ENCODE peak calls at places on chromosomes 3 and 15, in seven cellular contexts. W is AG09309, E is DND-41, T is heart left ventricle, P is tibial artery, H is gastrocnemius medialis, L is fibroblast of villous mesenchyme. O is an unnamed sample.

GRCh38 chr3:29382399-29382798 is 101.5 kb downstream of the RBMS3 start:
- DNase-seq in W (no peak), E (no peak), T (no peak), P (no peak), H (no peak), L (peak), O (no peak)

GRCh38 chr3:18098960-18099587 is 326.1 kb downstream of the SATB1 start:
- DNase-seq in W (peak), E (peak), T (no peak), P (no peak), H (no peak), L (peak), O (peak)

GRCh38 chr3:176650478-176650877 is 546.8 kb downstream of the TBL1XR1 start:
- DNase-seq in W (peak), E (no peak), T (no peak), P (no peak), H (no peak), L (no peak), O (no peak)

GRCh38 chr15:31609243-31609642 is 282.6 kb downstream of the KLF13 start:
- DNase-seq in W (no peak), E (no peak), T (no peak), P (no peak), H (no peak), L (peak), O (no peak)

GRCh38 chr3:197083486-197083885 is 53.9 kb upstream of the MELTF start:
- DNase-seq in W (peak), E (no peak), T (peak), P (no peak), H (peak), L (peak), O (peak)

GRCh38 chr15:50148362-50148963 is 29.4 kb upstream of the ATP8B4 start:
- DNase-seq in W (no peak), E (no peak), T (no peak), P (no peak), H (no peak), L (peak), O (no peak)

GRCh38 chr15:50055333-50056278 is 63.4 kb downstream of the ATP8B4 start:
- DNase-seq in W (peak), E (no peak), T (peak), P (peak), H (peak), L (peak), O (no peak)

GRCh38 chr3:37628711-37629301 is 232.9 kb upstream of the CTDSPL start:
- DNase-seq in W (no peak), E (no peak), T (no peak), P (no peak), H (no peak), L (peak), O (no peak)

GRCh38 chr15:82894971-82895520 is 57.5 kb downstream of the HOMER2 start:
- DNase-seq in W (no peak), E (no peak), T (no peak), P (no peak), H (no peak), L (peak), O (no peak)

GRCh38 chr15:81940467-81941451 is 105.1 kb downstream of the MEX3B start:
- DNase-seq in W (peak), E (no peak), T (no peak), P (no peak), H (no peak), L (no peak), O (no peak)

GRCh38 chr3:106699093-106699492 is 678.1 kb upstream of the CCDC54 start:
- DNase-seq in W (no peak), E (no peak), T (no peak), P (no peak), H (no peak), L (no peak), O (no peak)

GRCh38 chr15:96119734-96120133 is 210.8 kb upstream of the NR2F2 start:
- DNase-seq in W (no peak), E (no peak), T (no peak), P (no peak), H (peak), L (no peak), O (no peak)

GRCh38 chr3:125481786-125482185 is 38.2 kb downstream of the SNX4 start:
- DNase-seq in W (no peak), E (no peak), T (no peak), P (no peak), H (no peak), L (no peak), O (no peak)

GRCh38 chr15:32106401-32107381 is 76.4 kb downstream of the CHRNA7 start:
- DNase-seq in W (no peak), E (no peak), T (no peak), P (no peak), H (no peak), L (no peak), O (peak)

GRCh38 chr3:40237892-40238571 is 71.5 kb upstream of the EIF1B start:
- DNase-seq in W (no peak), E (no peak), T (peak), P (no peak), H (no peak), L (peak), O (no peak)

GRCh38 chr3:132256984-132257383 is 60.2 kb upstream of the ACP3 start:
- DNase-seq in W (no peak), E (peak), T (no peak), P (no peak), H (no peak), L (peak), O (no peak)

GRCh38 chr3:49794926-49795905 is 4.5 kb downstream of the CDHR4 start:
- DNase-seq in W (no peak), E (no peak), T (no peak), P (no peak), H (no peak), L (no peak), O (no peak)

GRCh38 chr3:28972921-28973320 is 307.9 kb upstream of the RBMS3 start:
- DNase-seq in W (no peak), E (no peak), T (no peak), P (no peak), H (no peak), L (no peak), O (peak)

DNA sequence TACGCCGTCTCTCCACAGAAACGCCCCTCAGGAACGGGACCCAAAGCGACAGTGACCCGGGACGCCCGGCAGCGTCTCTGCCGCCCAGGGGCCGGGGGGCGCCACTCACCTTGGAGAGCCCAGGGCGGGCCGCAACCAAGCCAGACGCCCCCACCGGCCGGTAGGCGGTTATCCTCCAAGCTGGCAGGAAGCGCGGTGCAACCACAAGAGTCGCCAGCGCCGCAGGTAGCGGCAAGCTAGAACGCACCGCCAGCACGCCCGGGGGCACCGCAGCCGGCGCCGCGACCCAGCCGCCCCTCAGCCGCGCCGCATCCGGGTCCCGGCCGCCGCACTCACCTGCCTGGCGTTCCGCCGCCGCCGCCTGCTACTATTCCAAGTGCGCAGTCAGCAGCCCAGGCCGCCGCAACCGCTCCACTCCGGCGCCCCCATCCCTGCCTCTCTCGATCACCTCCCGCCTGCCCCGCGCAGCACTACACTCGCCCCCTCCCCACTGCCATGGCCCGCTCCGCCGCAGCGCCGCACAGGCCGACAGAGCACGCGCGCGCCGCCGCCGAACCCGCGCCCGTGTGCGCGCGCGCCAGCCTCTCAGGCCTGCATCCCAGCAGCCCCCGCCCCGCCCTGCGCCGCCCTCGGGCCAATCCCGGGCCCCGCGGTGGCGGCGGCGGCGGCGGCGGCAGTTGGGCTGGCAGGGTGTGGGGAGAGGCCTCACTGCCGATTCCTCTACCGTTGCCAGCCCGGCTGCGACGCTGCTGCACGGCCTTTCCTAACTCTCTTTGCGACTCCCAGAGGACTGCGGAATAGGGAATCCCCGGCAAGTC is at the start of gene PIK3CB:
- DNase-seq in W (no peak), E (peak), T (peak), P (peak), H (peak), L (peak), O (peak)
- TF ChIP-seq CTCF in W (no peak), E (peak), T (peak), P (peak), H (peak), L (peak), O (peak)

GRCh38 chr15:45187894-45188830 is at the start of gene SHF:
- DNase-seq in W (no peak), E (peak), T (peak), P (peak), H (no peak), L (peak), O (peak)

GRCh38 chr15:45185069-45185779 is 2.5 kb downstream of the SHF start:
- DNase-seq in W (no peak), E (no peak), T (no peak), P (no peak), H (no peak), L (no peak), O (no peak)

GRCh38 chr15:45186771-45187577 is 792 bp downstream of the SHF start:
- DNase-seq in W (no peak), E (no peak), T (no peak), P (no peak), H (no peak), L (no peak), O (no peak)

GRCh38 chr15:45185903-45186770 is 1.6 kb downstream of the SHF start:
- DNase-seq in W (no peak), E (no peak), T (no peak), P (no peak), H (no peak), L (no peak), O (no peak)

DNA sequence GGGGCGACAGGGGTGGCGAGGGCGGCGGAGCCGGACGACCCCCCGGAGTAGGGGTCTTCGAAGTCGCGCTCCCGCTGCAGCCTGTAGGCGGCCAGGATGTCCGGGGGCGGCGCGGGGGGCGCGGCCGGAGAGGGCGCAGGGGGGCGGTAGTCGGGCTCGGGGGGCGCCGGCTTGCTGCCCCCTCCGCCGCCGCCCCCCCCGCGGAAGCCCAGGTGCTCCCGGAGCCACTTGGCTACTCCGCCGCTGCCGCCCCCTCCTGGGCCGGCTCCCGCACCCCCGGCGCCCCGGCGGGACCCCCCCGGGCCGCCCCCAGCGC is 230 bp downstream of the SHF start:
- DNase-seq in W (no peak), E (no peak), T (no peak), P (no peak), H (no peak), L (no peak), O (no peak)
- TF ChIP-seq CTCF in W (no peak), E (no peak), T (no peak), P (no peak), H (no peak), L (no peak), O (no peak)

GRCh38 chr3:15812183-15812582 is 14.4 kb upstream of the ANKRD28 start:
- DNase-seq in W (no peak), E (no peak), T (no peak), P (no peak), H (no peak), L (peak), O (no peak)
- TF ChIP-seq CTCF in W (peak), E (peak), T (peak), P (peak), H (peak), L (peak), O (peak)

GRCh38 chr3:42758126-42758525 is 14.9 kb downstream of the CCDC13 start:
- DNase-seq in W (no peak), E (no peak), T (no peak), P (peak), H (no peak), L (no peak), O (no peak)
- TF ChIP-seq CTCF in W (no peak), E (no peak), T (no peak), P (no peak), H (no peak), L (no peak), O (no peak)

DNA sequence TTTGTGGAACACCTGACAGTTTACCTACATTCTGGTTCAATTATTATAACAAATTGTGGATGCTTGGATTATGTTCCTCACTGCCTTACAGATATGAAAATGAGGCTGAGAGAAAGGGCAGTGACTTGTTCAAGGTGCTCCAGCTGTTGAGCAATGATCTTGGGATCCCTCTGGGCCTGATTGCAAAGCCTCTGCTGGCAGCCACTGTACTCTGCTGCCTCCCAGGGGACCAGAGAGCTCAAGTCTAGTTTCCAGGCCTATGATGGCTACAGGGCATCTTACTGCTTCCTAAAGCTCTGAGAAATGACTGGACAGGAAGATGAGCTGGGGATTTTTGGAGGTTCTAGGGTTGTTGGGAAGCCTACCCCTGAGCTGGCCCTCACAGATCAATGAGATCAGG is 2.3 kb upstream of the SHC4 start:
- DNase-seq in W (no peak), E (peak), T (no peak), P (no peak), H (no peak), L (peak), O (peak)
- TF ChIP-seq CTCF in W (peak), E (peak), T (no peak), P (peak), H (no peak), L (peak), O (peak)

GRCh38 chr3:60949146-60949545 is 302.1 kb downstream of the FHIT start:
- DNase-seq in W (no peak), E (no peak), T (no peak), P (no peak), H (no peak), L (no peak), O (no peak)

GRCh38 chr3:60954049-60954448 is 297.2 kb downstream of the FHIT start:
- DNase-seq in W (peak), E (no peak), T (no peak), P (no peak), H (no peak), L (peak), O (no peak)

GRCh38 chr3:60953406-60953805 is 297.8 kb downstream of the FHIT start:
- DNase-seq in W (peak), E (no peak), T (no peak), P (no peak), H (no peak), L (peak), O (no peak)

DNA sequence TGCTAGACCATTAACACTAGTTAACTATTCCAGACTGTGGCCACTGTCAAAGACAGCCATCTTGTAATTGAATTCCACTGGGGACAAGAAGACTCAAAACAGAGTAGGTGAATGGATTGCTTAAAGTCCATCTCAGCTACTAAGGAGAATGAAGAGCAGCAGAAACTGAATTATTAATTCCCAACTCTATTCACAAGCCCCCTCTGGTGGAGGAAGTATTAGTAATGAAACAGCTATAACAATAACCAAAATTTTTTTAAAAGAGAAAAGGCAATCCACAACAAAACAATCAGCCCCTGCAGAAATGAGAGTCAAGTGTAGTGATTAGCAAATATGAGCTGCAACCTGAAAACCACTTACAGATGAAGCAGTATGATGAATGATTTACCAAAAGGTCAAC is 302.8 kb downstream of the FHIT start:
- DNase-seq in W (no peak), E (no peak), T (no peak), P (no peak), H (no peak), L (peak), O (no peak)
- TF ChIP-seq CTCF in W (peak), E (peak), T (no peak), P (no peak), H (no peak), L (peak), O (no peak)

GRCh38 chr3:150703756-150704344 is at the start of gene ERICH6:
- DNase-seq in W (peak), E (peak), T (peak), P (peak), H (peak), L (peak), O (peak)
- TF ChIP-seq CTCF in W (peak), E (no peak), T (no peak), P (peak), H (peak), L (no peak), O (peak)

GRCh38 chr3:184135149-184135910 is at the start of gene EIF2B5:
- DNase-seq in W (peak), E (peak), T (peak), P (peak), H (peak), L (peak), O (peak)

GRCh38 chr3:184135911-184136260 is 728 bp downstream of the EIF2B5 start:
- DNase-seq in W (no peak), E (no peak), T (no peak), P (no peak), H (no peak), L (no peak), O (no peak)

GRCh38 chr3:184134746-184135148 is 411 bp upstream of the EIF2B5 start:
- DNase-seq in W (no peak), E (no peak), T (no peak), P (no peak), H (no peak), L (no peak), O (no peak)

GRCh38 chr3:184132947-184133346 is 2.2 kb upstream of the EIF2B5 start:
- DNase-seq in W (no peak), E (no peak), T (no peak), P (no peak), H (no peak), L (no peak), O (no peak)

DNA sequence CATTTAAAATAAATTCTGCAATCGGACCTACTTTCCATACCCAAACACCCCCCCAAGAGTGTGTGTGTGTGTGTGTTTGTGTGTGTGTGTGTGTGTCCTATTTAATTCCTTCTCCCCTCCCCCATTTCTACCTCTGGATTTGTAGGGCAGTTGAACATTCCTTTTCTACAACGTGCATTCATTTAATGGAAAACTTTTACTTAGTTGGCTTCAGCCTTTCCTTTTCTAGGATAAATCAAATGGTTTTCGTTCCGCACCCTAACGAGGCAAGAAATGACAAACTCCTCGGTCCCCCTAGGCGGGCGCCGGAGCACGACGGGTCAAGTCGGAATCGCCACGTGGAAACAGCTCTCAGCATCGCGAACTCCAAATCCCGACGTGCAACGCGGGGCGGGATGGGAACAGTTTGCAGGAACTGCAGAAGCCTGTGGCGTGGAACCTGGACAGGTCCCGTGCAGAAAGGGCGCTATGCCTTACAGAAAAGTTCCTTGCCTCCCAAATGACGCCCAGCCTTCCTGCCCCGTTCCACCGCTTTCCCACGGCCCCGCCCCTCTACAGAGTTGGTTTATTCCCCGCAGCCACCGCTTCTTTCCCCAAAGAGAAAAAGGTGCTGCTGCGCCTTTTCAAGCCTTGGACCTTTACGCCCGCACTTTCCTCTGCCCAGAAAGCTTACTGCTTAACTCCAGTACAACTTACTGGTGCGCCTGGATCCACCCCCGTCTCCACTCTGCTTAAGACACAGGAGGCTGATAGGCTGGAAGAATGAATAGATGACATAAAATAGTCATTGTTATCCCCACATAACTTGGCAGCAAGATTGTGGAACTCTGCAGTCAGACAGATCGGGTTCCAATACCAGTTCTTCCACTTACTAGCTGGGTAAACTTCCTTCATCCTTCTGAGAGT is 1.1 kb upstream of the EIF2B5 start:
- DNase-seq in W (no peak), E (peak), T (peak), P (peak), H (peak), L (peak), O (peak)
- TF ChIP-seq CTCF in W (no peak), E (no peak), T (no peak), P (no peak), H (no peak), L (no peak), O (no peak)

GRCh38 chr3:25849101-25849500 is 59.2 kb downstream of the OXSM start:
- DNase-seq in W (no peak), E (no peak), T (no peak), P (no peak), H (no peak), L (no peak), O (no peak)

GRCh38 chr3:25840099-25840498 is 50.2 kb downstream of the OXSM start:
- DNase-seq in W (no peak), E (no peak), T (no peak), P (no peak), H (no peak), L (no peak), O (no peak)

GRCh38 chr3:25846282-25846681 is 56.4 kb downstream of the OXSM start:
- DNase-seq in W (no peak), E (no peak), T (no peak), P (no peak), H (no peak), L (no peak), O (no peak)

GRCh38 chr3:25843332-25843731 is 53.4 kb downstream of the OXSM start:
- DNase-seq in W (no peak), E (no peak), T (no peak), P (no peak), H (no peak), L (peak), O (no peak)
- TF ChIP-seq CTCF in W (no peak), E (no peak), T (peak), P (no peak), H (peak), L (no peak), O (no peak)

GRCh38 chr3:143135150-143135549 is 15.6 kb downstream of the CHST2 start:
- DNase-seq in W (peak), E (no peak), T (no peak), P (peak), H (no peak), L (peak), O (no peak)
- TF ChIP-seq CTCF in W (peak), E (no peak), T (no peak), P (no peak), H (no peak), L (no peak), O (no peak)

O was measured in activated CD8-positive, alpha-beta T cell treated with anti-CD3 and anti-CD28 coated beads for 36 hours.